ENCODE peak calls at places on chromosomes 4 and X, in four cellular contexts. C, T, P and R are unnamed samples.

GRCh38 chr4:102494603-102495002 is 6.6 kb upstream of the NFKB1 start:
- DNase-seq in C (no peak), T (no peak), P (no peak), R (no peak)

GRCh38 chr4:83138979-83139378 is 24.4 kb upstream of the PLAC8 start:
- DNase-seq in C (no peak), T (no peak), P (no peak), R (no peak)

GRCh38 chr4:130210871-130211270 is 1114.9 kb downstream of the C4orf33 start:
- DNase-seq in C (no peak), T (no peak), P (no peak), R (peak; percentile 7)

GRCh38 chrX:136584545-136584944 is 52.5 kb downstream of the VGLL1 start:
- DNase-seq in C (no peak), T (no peak), P (no peak), R (no peak)

GRCh38 chr4:78296261-78296660 is 239.1 kb downstream of the FRAS1 start:
- DNase-seq in C (no peak), T (no peak), P (no peak), R (no peak)

GRCh38 chr4:5365071-5366008 is 314.1 kb downstream of the STK32B start:
- DNase-seq in C (no peak), T (peak; percentile 27), P (peak; percentile 7), R (no peak)

GRCh38 chr4:184190711-184191110 is 27.0 kb downstream of the ENPP6 start:
- DNase-seq in C (no peak), T (no peak), P (no peak), R (no peak)

GRCh38 chrX:47556045-47556623 is 4.9 kb upstream of the ARAF start:
- DNase-seq in C (peak; percentile 82), T (no peak), P (peak; percentile 68), R (peak; percentile 79)

GRCh38 chrX:48815266-48815665 is 11.0 kb upstream of the ERAS start:
- DNase-seq in C (no peak), T (no peak), P (no peak), R (no peak)

GRCh38 chr4:123824524-123824923 is 427.9 kb downstream of the SPRY1 start:
- DNase-seq in C (no peak), T (peak; percentile 40), P (no peak), R (no peak)

GRCh38 chrX:2867191-2867590 is 38.5 kb downstream of the GYG2 start:
- DNase-seq in C (no peak), T (no peak), P (no peak), R (no peak)

GRCh38 chr4:36043901-36044300 is 200.4 kb downstream of the ARAP2 start:
- DNase-seq in C (no peak), T (no peak), P (no peak), R (no peak)

GRCh38 chr4:40931238-40931637 is 181.5 kb downstream of the NSUN7 start:
- DNase-seq in C (no peak), T (no peak), P (no peak), R (no peak)

GRCh38 chr4:181684310-181684709 is 558.9 kb upstream of the TENM3 start:
- DNase-seq in C (no peak), T (no peak), P (no peak), R (no peak)

GRCh38 chrX:6021316-6022091 is 207.2 kb downstream of the NLGN4X start:
- DNase-seq in C (peak; percentile 4), T (peak; percentile 2), P (no peak), R (peak; percentile 12)

GRCh38 chr4:86092684-86093083 is 267.2 kb downstream of the MAPK10 start:
- DNase-seq in C (no peak), T (no peak), P (no peak), R (no peak)

GRCh38 chr4:54473077-54473545 is 184.6 kb upstream of the KIT start:
- DNase-seq in C (peak; percentile 90), T (peak; percentile 59), P (no peak), R (no peak)

GRCh38 chr4:147678121-147678520 is 5.8 kb downstream of the PRMT9 start:
- DNase-seq in C (no peak), T (no peak), P (no peak), R (no peak)

GRCh38 chr4:37439809-37440518 is 195.4 kb downstream of the NWD2 start:
- DNase-seq in C (no peak), T (no peak), P (no peak), R (no peak)

GRCh38 chr4:5887361-5888221 is 5.3 kb downstream of the CRMP1 start:
- DNase-seq in C (no peak), T (no peak), P (no peak), R (no peak)

GRCh38 chr4:5989236-5990225 is 28.7 kb downstream of the C4orf50 start:
- DNase-seq in C (no peak), T (no peak), P (no peak), R (no peak)

GRCh38 chrX:86806786-86807185 is 658.5 kb downstream of the DACH2 start:
- DNase-seq in C (peak; percentile 0), T (peak; percentile 6), P (no peak), R (peak; percentile 18)

GRCh38 chr4:52966781-52967180 is 104.7 kb downstream of the RASL11B start:
- DNase-seq in C (no peak), T (no peak), P (no peak), R (no peak)

GRCh38 chrX:9566150-9566621 is 101.3 kb downstream of the TBL1X start:
- DNase-seq in C (no peak), T (peak; percentile 65), P (no peak), R (no peak)

GRCh38 chrX:45781901-45782553 is 581.4 kb upstream of the DIPK2B start:
- DNase-seq in C (peak; percentile 9), T (peak; percentile 15), P (no peak), R (peak; percentile 34)

GRCh38 chr4:154406022-154406835 is 85.4 kb downstream of the DCHS2 start:
- DNase-seq in C (peak; percentile 54), T (no peak), P (no peak), R (no peak)

GRCh38 chrX:9988762-9989161 is 21.6 kb downstream of the CLDN34 start:
- DNase-seq in C (peak; percentile 1), T (no peak), P (no peak), R (no peak)

GRCh38 chrX:115690554-115691216 is 129.7 kb downstream of the PLS3 start:
- DNase-seq in C (peak; percentile 59), T (peak; percentile 19), P (peak; percentile 23), R (peak; percentile 74)

GRCh38 chrX:19554786-19555185 is 39.5 kb upstream of the MAP3K15 start:
- DNase-seq in C (no peak), T (no peak), P (peak; percentile 38), R (no peak)

GRCh38 chr4:236028-236427 is 69.2 kb downstream of the ZNF732 start:
- DNase-seq in C (no peak), T (no peak), P (no peak), R (no peak)

GRCh38 chrX:40966204-40966820 is 118.9 kb upstream of the USP9X start:
- DNase-seq in C (no peak), T (no peak), P (no peak), R (no peak)

GRCh38 chr4:106036848-106037247 is 141.6 kb downstream of the NPNT start:
- DNase-seq in C (no peak), T (peak; percentile 96), P (no peak), R (no peak)

GRCh38 chr4:82780398-82781231 is 18.0 kb downstream of the SCD5 start:
- DNase-seq in C (peak; percentile 45), T (peak; percentile 57), P (no peak), R (peak; percentile 57)

GRCh38 chr4:52748432-52748831 is 2.8 kb downstream of the ERVMER34-1 start:
- DNase-seq in C (no peak), T (no peak), P (peak; percentile 11), R (no peak)

DNA sequence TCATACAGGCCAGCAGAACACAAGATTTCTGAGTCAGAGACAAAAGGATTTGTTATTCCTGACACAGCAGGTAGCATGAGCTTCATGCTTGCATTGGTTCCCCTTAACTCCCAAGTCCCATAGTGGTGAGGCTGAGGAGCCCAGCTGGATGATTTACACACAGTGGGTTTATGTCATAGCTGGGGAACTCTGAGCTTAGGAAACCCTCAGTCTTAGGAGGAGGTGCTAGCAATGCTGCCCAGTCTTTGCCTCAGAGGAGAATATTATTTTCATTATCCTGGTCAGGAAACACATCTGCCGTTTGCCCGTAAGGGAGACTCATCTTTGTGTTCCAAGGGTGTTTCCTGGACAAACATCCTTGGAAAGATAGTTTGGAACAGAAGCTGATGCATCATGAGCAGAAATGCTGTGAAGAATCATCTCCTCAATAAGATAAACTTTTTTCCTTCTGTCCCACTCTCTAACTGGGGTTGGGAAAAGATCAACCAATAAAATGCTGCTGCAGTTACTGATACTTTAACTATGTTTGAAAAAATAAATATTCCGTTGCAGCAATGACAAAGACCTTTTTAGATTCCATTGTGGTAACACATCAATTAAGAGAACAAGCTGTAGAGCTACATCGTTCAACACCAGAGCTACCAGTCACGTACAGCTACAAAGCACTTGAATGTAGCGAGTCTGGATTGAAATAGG is 146.8 kb downstream of the DCLK2 start:
- DNase-seq in C (no peak), T (no peak), P (no peak), R (no peak)
- TF ChIP-seq FOXK2 in C (no peak), T (no peak), P (no peak), R (no peak)

GRCh38 chr4:72529144-72529822 is 39.7 kb downstream of the ADAMTS3 start:
- DNase-seq in C (no peak), T (no peak), P (no peak), R (no peak)
- TF ChIP-seq SP1 in C (no peak), T (no peak), P (no peak), R (no peak)

GRCh38 chr4:7371122-7371941 is 63.4 kb downstream of the PSAPL1 start:
- DNase-seq in C (no peak), T (no peak), P (no peak), R (no peak)
- TF ChIP-seq FOXK2 in C (no peak), T (no peak), P (no peak), R (no peak)

GRCh38 chr4:168575473-168575872 is 78.6 kb downstream of the PALLD start:
- DNase-seq in C (no peak), T (no peak), P (no peak), R (no peak)

GRCh38 chr4:168574581-168575295 is 77.9 kb downstream of the PALLD start:
- DNase-seq in C (no peak), T (no peak), P (no peak), R (no peak)

GRCh38 chr4:168573870-168574269 is 77.0 kb downstream of the PALLD start:
- DNase-seq in C (no peak), T (no peak), P (no peak), R (no peak)

GRCh38 chr4:168580228-168580627 is 83.4 kb downstream of the PALLD start:
- DNase-seq in C (no peak), T (no peak), P (no peak), R (no peak)

DNA sequence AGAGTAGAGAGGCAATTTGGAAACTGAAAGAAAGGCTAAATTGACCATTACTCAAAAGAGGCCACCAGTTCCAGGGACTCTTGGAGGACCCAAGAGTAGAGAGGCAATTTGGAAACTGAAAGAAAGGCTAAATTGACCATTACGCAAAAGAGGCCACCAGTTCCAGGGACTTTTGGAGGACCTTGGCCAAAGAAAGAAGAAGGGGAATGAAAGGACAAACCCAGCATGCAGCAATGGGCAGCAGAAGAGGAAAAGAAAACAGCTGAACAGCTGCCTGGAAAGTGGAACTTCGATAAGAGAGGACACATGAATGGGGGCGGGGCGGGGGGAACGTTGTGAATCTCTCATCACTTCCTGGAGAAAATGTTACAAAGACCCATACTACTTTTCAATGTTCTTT is 80.8 kb downstream of the PALLD start:
- DNase-seq in C (peak; percentile 4), T (no peak), P (no peak), R (no peak)
- TF ChIP-seq SP1 in C (no peak), T (no peak), P (no peak), R (no peak)